ENCODE peak calls at places on chromosome 12, in five cellular contexts. One of them, this sample, is unnamed.

GRCh38 chr12:121441555-121441954 is 41.6 kb downstream of the RNF34 start:
- DNase-seq in NT2/D1: no peak
- DNase-seq in kidney epithelial cell: no peak
- DNase-seq in EL: no peak
- DNase-seq in T-cell: no peak
- DNase-seq in this sample: no peak

GRCh38 chr12:14810953-14811483 is 3.0 kb downstream of the SMCO3 start:
- DNase-seq in NT2/D1: no peak
- DNase-seq in EL: peak; percentile 28
- DNase-seq in T-cell: no peak
- DNase-seq in kidney epithelial cell: no peak
- DNase-seq in this sample: peak; percentile 19

GRCh38 chr12:93956551-93956950 is 191.8 kb upstream of the PLXNC1 start:
- DNase-seq in kidney epithelial cell: no peak
- DNase-seq in NT2/D1: no peak
- DNase-seq in EL: no peak
- DNase-seq in T-cell: no peak
- DNase-seq in this sample: no peak

GRCh38 chr12:131604146-131604844 is 106.6 kb upstream of the SFSWAP start:
- DNase-seq in T-cell: peak; percentile 62
- DNase-seq in kidney epithelial cell: no peak
- DNase-seq in NT2/D1: no peak
- DNase-seq in EL: no peak
- DNase-seq in this sample: no peak

GRCh38 chr12:66717049-66717448 is 38.2 kb upstream of the GRIP1 start:
- DNase-seq in kidney epithelial cell: no peak
- DNase-seq in T-cell: no peak
- DNase-seq in EL: no peak
- DNase-seq in NT2/D1: no peak
- DNase-seq in this sample: no peak

GRCh38 chr12:123860369-123860768 is 98.3 kb downstream of the DNAH10 start:
- DNase-seq in NT2/D1: no peak
- DNase-seq in EL: no peak
- DNase-seq in T-cell: no peak
- DNase-seq in kidney epithelial cell: no peak
- DNase-seq in this sample: no peak

GRCh38 chr12:20643822-20644221 is 51.3 kb upstream of the SLCO1C1 start:
- DNase-seq in T-cell: no peak
- DNase-seq in kidney epithelial cell: no peak
- DNase-seq in EL: no peak
- DNase-seq in NT2/D1: no peak
- DNase-seq in this sample: no peak

GRCh38 chr12:50401383-50402155 is 884 bp downstream of the LARP4 start:
- DNase-seq in EL: peak; percentile 46
- DNase-seq in NT2/D1: no peak
- DNase-seq in T-cell: no peak
- DNase-seq in kidney epithelial cell: no peak
- DNase-seq in this sample: peak; percentile 25

GRCh38 chr12:67698711-67699603 is 50.4 kb downstream of the DYRK2 start:
- DNase-seq in T-cell: peak; percentile 13
- DNase-seq in kidney epithelial cell: no peak
- DNase-seq in NT2/D1: no peak
- DNase-seq in EL: peak; percentile 84
- DNase-seq in this sample: peak; percentile 96

GRCh38 chr12:116432321-116432750 is 126.8 kb upstream of the MAP1LC3B2 start:
- DNase-seq in NT2/D1: no peak
- DNase-seq in EL: peak; percentile 38
- DNase-seq in kidney epithelial cell: no peak
- DNase-seq in T-cell: no peak
- DNase-seq in this sample: no peak

GRCh38 chr12:100576311-100577036 is 3.0 kb downstream of the GAS2L3 start:
- DNase-seq in kidney epithelial cell: no peak
- DNase-seq in EL: peak; percentile 89
- DNase-seq in NT2/D1: no peak
- DNase-seq in T-cell: no peak
- DNase-seq in this sample: peak; percentile 86

GRCh38 chr12:69254857-69255256 is 15.5 kb downstream of the CPSF6 start:
- DNase-seq in kidney epithelial cell: no peak
- DNase-seq in NT2/D1: no peak
- DNase-seq in EL: no peak
- DNase-seq in T-cell: no peak
- DNase-seq in this sample: no peak

GRCh38 chr12:74328623-74329022 is 209.0 kb upstream of the ATXN7L3B start:
- DNase-seq in T-cell: no peak
- DNase-seq in kidney epithelial cell: no peak
- DNase-seq in EL: peak; percentile 8
- DNase-seq in NT2/D1: no peak
- DNase-seq in this sample: no peak

GRCh38 chr12:64780220-64780530 is 21.0 kb upstream of the GNS start:
- DNase-seq in NT2/D1: no peak
- DNase-seq in T-cell: no peak
- DNase-seq in EL: no peak
- DNase-seq in kidney epithelial cell: no peak
- DNase-seq in this sample: no peak

GRCh38 chr12:88590851-88591250 is 10.6 kb upstream of the KITLG start:
- DNase-seq in NT2/D1: no peak
- DNase-seq in kidney epithelial cell: no peak
- DNase-seq in T-cell: no peak
- DNase-seq in EL: no peak
- DNase-seq in this sample: no peak

GRCh38 chr12:3242199-3242863 is 165.2 kb downstream of the TSPAN9 start:
- DNase-seq in T-cell: no peak
- DNase-seq in kidney epithelial cell: no peak
- DNase-seq in NT2/D1: no peak
- DNase-seq in EL: no peak
- DNase-seq in this sample: no peak

GRCh38 chr12:6632026-6632978 is 3.5 kb downstream of the LPAR5 start:
- DNase-seq in EL: peak; percentile 37
- DNase-seq in NT2/D1: no peak
- DNase-seq in kidney epithelial cell: no peak
- DNase-seq in T-cell: peak; percentile 53
- DNase-seq in this sample: no peak

GRCh38 chr12:57323402-57323801 is 72.4 kb upstream of the STAC3 start:
- DNase-seq in EL: no peak
- DNase-seq in NT2/D1: no peak
- DNase-seq in T-cell: no peak
- DNase-seq in kidney epithelial cell: no peak
- DNase-seq in this sample: no peak

GRCh38 chr12:113070117-113070906 is 13.8 kb downstream of the DTX1 start:
- DNase-seq in NT2/D1: no peak
- DNase-seq in EL: no peak
- DNase-seq in T-cell: peak; percentile 21
- DNase-seq in kidney epithelial cell: no peak
- DNase-seq in this sample: no peak

GRCh38 chr12:73984552-73984951 is 553.1 kb upstream of the ATXN7L3B start:
- DNase-seq in kidney epithelial cell: no peak
- DNase-seq in NT2/D1: no peak
- DNase-seq in EL: no peak
- DNase-seq in T-cell: no peak
- DNase-seq in this sample: no peak